ENCODE peak calls at places on chromosome X, in six cellular contexts. One of them, this sample, is unnamed.

GRCh38 chrX:40644821-40645358 is 2.5 kb downstream of the CXorf38 start:
- DNase-seq in colonic mucosa: peak
- DNase-seq in CD4-positive, alpha-beta T cell: peak
- DNase-seq in heart right ventricle: peak
- DNase-seq in left lung: no peak
- DNase-seq in IMR-90: peak
- DNase-seq in this sample: peak

GRCh38 chrX:149512225-149512885 is 7.2 kb upstream of the IDS start:
- DNase-seq in CD4-positive, alpha-beta T cell: peak
- DNase-seq in left lung: no peak
- DNase-seq in heart right ventricle: no peak
- DNase-seq in IMR-90: peak
- DNase-seq in colonic mucosa: peak
- DNase-seq in this sample: no peak

GRCh38 chrX:109840585-109840984 is 107.5 kb upstream of the ACSL4 start:
- DNase-seq in colonic mucosa: peak
- DNase-seq in heart right ventricle: no peak
- DNase-seq in left lung: no peak
- DNase-seq in IMR-90: peak
- DNase-seq in CD4-positive, alpha-beta T cell: no peak
- DNase-seq in this sample: peak

GRCh38 chrX:146278381-146278780 is 460.8 kb downstream of the SLITRK2 start:
- DNase-seq in heart right ventricle: no peak
- DNase-seq in CD4-positive, alpha-beta T cell: no peak
- DNase-seq in IMR-90: no peak
- DNase-seq in left lung: no peak
- DNase-seq in colonic mucosa: no peak
- DNase-seq in this sample: no peak

GRCh38 chrX:19975862-19976261 is 15.0 kb downstream of the BCLAF3 start:
- DNase-seq in colonic mucosa: peak
- DNase-seq in IMR-90: no peak
- DNase-seq in left lung: no peak
- DNase-seq in CD4-positive, alpha-beta T cell: no peak
- DNase-seq in heart right ventricle: no peak
- DNase-seq in this sample: no peak

GRCh38 chrX:31074522-31074921 is 2.7 kb upstream of the FTHL17 start:
- DNase-seq in IMR-90: no peak
- DNase-seq in colonic mucosa: no peak
- DNase-seq in heart right ventricle: no peak
- DNase-seq in CD4-positive, alpha-beta T cell: no peak
- DNase-seq in left lung: no peak
- DNase-seq in this sample: no peak

GRCh38 chrX:1239681-1240142 is 27.3 kb upstream of the CRLF2 start:
- DNase-seq in heart right ventricle: peak
- DNase-seq in colonic mucosa: peak
- DNase-seq in CD4-positive, alpha-beta T cell: no peak
- DNase-seq in left lung: peak
- DNase-seq in IMR-90: no peak
- DNase-seq in this sample: peak

GRCh38 chrX:19883878-19884277 is 3.5 kb downstream of the SH3KBP1 start:
- DNase-seq in heart right ventricle: no peak
- DNase-seq in IMR-90: no peak
- DNase-seq in colonic mucosa: no peak
- DNase-seq in CD4-positive, alpha-beta T cell: no peak
- DNase-seq in left lung: no peak
- DNase-seq in this sample: no peak

GRCh38 chrX:120680090-120680489 is 50.2 kb upstream of the C1GALT1C1 start:
- DNase-seq in CD4-positive, alpha-beta T cell: no peak
- DNase-seq in IMR-90: no peak
- DNase-seq in colonic mucosa: no peak
- DNase-seq in heart right ventricle: no peak
- DNase-seq in left lung: no peak
- DNase-seq in this sample: no peak

GRCh38 chrX:153495362-153495751 is 577 bp downstream of the BGN start:
- DNase-seq in heart right ventricle: peak
- DNase-seq in colonic mucosa: no peak
- DNase-seq in CD4-positive, alpha-beta T cell: no peak
- DNase-seq in left lung: no peak
- DNase-seq in IMR-90: peak
- DNase-seq in this sample: peak

GRCh38 chrX:37405954-37406353 is 56.8 kb downstream of the PRRG1 start:
- DNase-seq in left lung: no peak
- DNase-seq in heart right ventricle: no peak
- DNase-seq in CD4-positive, alpha-beta T cell: no peak
- DNase-seq in colonic mucosa: no peak
- DNase-seq in IMR-90: peak
- DNase-seq in this sample: no peak

GRCh38 chrX:149151805-149152757 is 353.0 kb downstream of the IDS start:
- DNase-seq in left lung: no peak
- DNase-seq in CD4-positive, alpha-beta T cell: no peak
- DNase-seq in heart right ventricle: no peak
- DNase-seq in IMR-90: no peak
- DNase-seq in colonic mucosa: no peak
- DNase-seq in this sample: no peak

GRCh38 chrX:19602866-19603620 is 87.7 kb upstream of the MAP3K15 start:
- DNase-seq in colonic mucosa: no peak
- DNase-seq in CD4-positive, alpha-beta T cell: no peak
- DNase-seq in heart right ventricle: no peak
- DNase-seq in IMR-90: peak
- DNase-seq in left lung: no peak
- DNase-seq in this sample: no peak

GRCh38 chrX:72121381-72121780 is 10.3 kb downstream of the RTL5 start:
- DNase-seq in IMR-90: peak
- DNase-seq in CD4-positive, alpha-beta T cell: peak
- DNase-seq in heart right ventricle: peak
- DNase-seq in left lung: peak
- DNase-seq in colonic mucosa: peak
- DNase-seq in this sample: no peak

GRCh38 chrX:101550825-101551767 is 749 bp downstream of the ARMCX1 start:
- DNase-seq in left lung: peak
- DNase-seq in heart right ventricle: peak
- DNase-seq in colonic mucosa: peak
- DNase-seq in CD4-positive, alpha-beta T cell: no peak
- DNase-seq in IMR-90: peak
- DNase-seq in this sample: peak

GRCh38 chrX:19127649-19128168 is 5.4 kb upstream of the ADGRG2 start:
- DNase-seq in left lung: no peak
- DNase-seq in colonic mucosa: no peak
- DNase-seq in heart right ventricle: no peak
- DNase-seq in IMR-90: no peak
- DNase-seq in CD4-positive, alpha-beta T cell: no peak
- DNase-seq in this sample: no peak

GRCh38 chrX:136909706-136910564 is 29.4 kb upstream of the RBMX start:
- DNase-seq in IMR-90: peak
- DNase-seq in CD4-positive, alpha-beta T cell: peak
- DNase-seq in heart right ventricle: peak
- DNase-seq in left lung: no peak
- DNase-seq in colonic mucosa: peak
- DNase-seq in this sample: peak

GRCh38 chrX:9285342-9285771 is 179.5 kb upstream of the TBL1X start:
- DNase-seq in IMR-90: no peak
- DNase-seq in CD4-positive, alpha-beta T cell: no peak
- DNase-seq in heart right ventricle: no peak
- DNase-seq in colonic mucosa: no peak
- DNase-seq in left lung: no peak
- DNase-seq in this sample: no peak

GRCh38 chrX:53239474-53239873 is 14.5 kb upstream of the KDM5C start:
- DNase-seq in left lung: no peak
- DNase-seq in IMR-90: no peak
- DNase-seq in colonic mucosa: no peak
- DNase-seq in heart right ventricle: no peak
- DNase-seq in CD4-positive, alpha-beta T cell: peak
- DNase-seq in this sample: no peak

GRCh38 chrX:68203656-68204055 is 229.6 kb downstream of the OPHN1 start:
- DNase-seq in IMR-90: no peak
- DNase-seq in colonic mucosa: no peak
- DNase-seq in left lung: no peak
- DNase-seq in CD4-positive, alpha-beta T cell: no peak
- DNase-seq in heart right ventricle: no peak
- DNase-seq in this sample: no peak

GRCh38 chrX:21972721-21973120 is 32.2 kb downstream of the SMS start:
- DNase-seq in IMR-90: peak
- DNase-seq in heart right ventricle: no peak
- DNase-seq in CD4-positive, alpha-beta T cell: peak
- DNase-seq in colonic mucosa: no peak
- DNase-seq in left lung: no peak
- DNase-seq in this sample: no peak

GRCh38 chrX:15468036-15468435 is 25.1 kb downstream of the PIR start:
- DNase-seq in heart right ventricle: no peak
- DNase-seq in CD4-positive, alpha-beta T cell: no peak
- DNase-seq in left lung: no peak
- DNase-seq in IMR-90: peak
- DNase-seq in colonic mucosa: no peak
- DNase-seq in this sample: no peak

DNA sequence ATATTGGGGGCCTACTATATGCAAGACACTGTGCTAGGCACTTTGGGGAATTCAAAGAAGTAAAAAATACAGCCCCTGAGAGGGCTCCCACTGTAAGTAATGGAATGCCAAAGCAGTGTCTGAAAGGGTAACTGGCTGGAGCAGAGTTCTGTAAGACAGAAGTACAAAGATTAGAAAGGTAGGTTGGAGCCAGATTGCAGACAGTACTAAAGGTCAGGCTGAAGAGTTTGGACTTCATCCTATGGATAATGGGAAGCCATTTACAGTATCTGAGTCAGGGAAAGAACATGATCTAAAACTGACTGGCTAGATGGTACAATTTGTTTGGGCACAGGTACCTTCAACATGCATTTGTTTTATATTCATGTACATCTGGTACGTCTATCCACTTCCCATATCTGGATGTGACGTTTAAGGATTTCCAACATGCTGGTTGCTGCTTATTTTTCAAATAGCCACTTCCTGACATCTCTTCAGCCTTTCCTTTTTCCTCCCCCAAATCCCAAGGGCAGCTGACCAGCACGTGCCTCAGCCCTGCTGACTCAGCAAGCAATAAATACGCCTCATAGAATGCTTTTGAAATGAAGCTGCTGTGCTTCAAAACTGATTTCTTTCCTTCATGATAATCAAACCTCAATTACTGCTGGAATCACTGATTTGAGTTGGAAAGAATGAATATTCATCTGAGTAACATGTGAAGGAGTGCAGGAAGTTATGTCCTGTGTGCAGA is 9.5 kb downstream of the ENOX2 start:
- DNase-seq in CD4-positive, alpha-beta T cell: no peak
- DNase-seq in colonic mucosa: no peak
- DNase-seq in left lung: no peak
- DNase-seq in heart right ventricle: no peak
- DNase-seq in IMR-90: peak
- DNase-seq in this sample: no peak
- H3K27ac ChIP-seq in CD4-positive, alpha-beta T cell: no peak
- H3K27ac ChIP-seq in colonic mucosa: no peak
- H3K27ac ChIP-seq in left lung: no peak
- H3K27ac ChIP-seq in heart right ventricle: peak
- H3K27ac ChIP-seq in IMR-90: no peak
- H3K27ac ChIP-seq in this sample: no peak

DNA sequence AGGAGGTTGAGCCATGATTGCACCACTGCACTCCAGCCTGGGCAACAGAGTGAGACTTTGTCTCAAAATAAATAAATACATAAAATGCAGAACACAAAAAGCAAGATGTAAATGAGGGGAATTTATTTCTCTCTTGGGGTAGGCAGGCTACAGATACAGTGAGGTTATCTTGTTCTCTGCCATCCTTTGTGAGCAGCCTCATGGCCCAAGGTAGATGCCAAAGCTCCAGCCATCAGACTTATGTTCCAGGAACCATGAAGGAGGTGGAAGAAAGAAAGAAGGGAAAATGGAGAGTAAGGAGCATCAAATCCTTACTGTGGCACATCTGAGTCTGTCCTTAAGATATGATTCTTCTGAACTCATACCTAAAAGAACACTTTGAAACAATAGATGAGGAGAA is 11.1 kb downstream of the ARSH start:
- DNase-seq in left lung: no peak
- DNase-seq in IMR-90: no peak
- DNase-seq in colonic mucosa: no peak
- DNase-seq in CD4-positive, alpha-beta T cell: no peak
- DNase-seq in heart right ventricle: no peak
- DNase-seq in this sample: no peak
- H3K27ac ChIP-seq in left lung: no peak
- H3K27ac ChIP-seq in IMR-90: no peak
- H3K27ac ChIP-seq in colonic mucosa: no peak
- H3K27ac ChIP-seq in CD4-positive, alpha-beta T cell: no peak
- H3K27ac ChIP-seq in heart right ventricle: no peak
- H3K27ac ChIP-seq in this sample: no peak

GRCh38 chrX:107825698-107826285 is at the start of gene MID2:
- DNase-seq in heart right ventricle: peak
- DNase-seq in CD4-positive, alpha-beta T cell: peak
- DNase-seq in IMR-90: no peak
- DNase-seq in colonic mucosa: peak
- DNase-seq in left lung: peak
- DNase-seq in this sample: no peak
- H3K27ac ChIP-seq in heart right ventricle: peak
- H3K27ac ChIP-seq in CD4-positive, alpha-beta T cell: peak
- H3K27ac ChIP-seq in IMR-90: peak
- H3K27ac ChIP-seq in colonic mucosa: peak
- H3K27ac ChIP-seq in left lung: peak
- H3K27ac ChIP-seq in this sample: peak

GRCh38 chrX:150763303-150763797 is 70.2 kb downstream of the MTMR1 start:
- DNase-seq in left lung: no peak
- DNase-seq in heart right ventricle: no peak
- DNase-seq in colonic mucosa: no peak
- DNase-seq in IMR-90: no peak
- DNase-seq in CD4-positive, alpha-beta T cell: no peak
- DNase-seq in this sample: no peak

GRCh38 chrX:150761176-150761818 is 68.1 kb downstream of the MTMR1 start:
- DNase-seq in colonic mucosa: no peak
- DNase-seq in heart right ventricle: no peak
- DNase-seq in left lung: no peak
- DNase-seq in IMR-90: no peak
- DNase-seq in CD4-positive, alpha-beta T cell: no peak
- DNase-seq in this sample: no peak

GRCh38 chrX:150763810-150764209 is 70.6 kb downstream of the MTMR1 start:
- DNase-seq in heart right ventricle: no peak
- DNase-seq in colonic mucosa: no peak
- DNase-seq in CD4-positive, alpha-beta T cell: no peak
- DNase-seq in IMR-90: no peak
- DNase-seq in left lung: no peak
- DNase-seq in this sample: no peak

GRCh38 chrX:150761819-150762216 is 68.6 kb downstream of the MTMR1 start:
- DNase-seq in colonic mucosa: no peak
- DNase-seq in heart right ventricle: no peak
- DNase-seq in CD4-positive, alpha-beta T cell: no peak
- DNase-seq in left lung: no peak
- DNase-seq in IMR-90: no peak
- DNase-seq in this sample: no peak

DNA sequence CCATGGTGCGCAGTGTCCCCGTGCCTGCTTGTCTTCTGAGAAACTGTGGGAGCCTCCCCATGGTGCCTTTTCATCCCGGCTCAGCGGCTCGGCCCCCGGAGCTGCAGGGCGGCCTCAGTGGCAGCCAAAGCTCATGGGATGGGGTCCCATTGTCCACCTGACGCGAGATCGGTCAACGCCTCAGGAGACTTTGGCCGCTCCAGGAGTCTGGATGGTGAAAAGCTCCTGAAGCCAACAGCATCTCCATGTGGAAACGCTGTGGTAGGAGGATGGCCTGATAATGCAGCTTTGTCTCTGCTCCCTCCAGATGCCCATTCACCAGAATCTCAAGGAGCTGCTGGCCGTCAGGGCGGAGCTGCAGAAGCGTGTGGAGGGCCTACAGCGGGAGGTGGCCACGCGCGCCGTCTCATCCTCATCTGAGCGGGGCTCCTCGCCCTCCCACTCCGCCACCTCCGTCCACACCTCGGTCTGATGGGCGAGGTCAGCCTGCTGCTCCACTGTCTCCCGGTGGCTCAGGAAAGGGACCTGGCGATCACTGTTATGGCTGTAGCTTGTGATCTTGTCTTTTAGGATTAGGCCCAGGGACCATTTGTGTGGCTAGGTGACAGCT is 69.2 kb downstream of the MTMR1 start:
- DNase-seq in CD4-positive, alpha-beta T cell: no peak
- DNase-seq in IMR-90: no peak
- DNase-seq in colonic mucosa: no peak
- DNase-seq in heart right ventricle: no peak
- DNase-seq in left lung: no peak
- DNase-seq in this sample: no peak
- H3K27ac ChIP-seq in CD4-positive, alpha-beta T cell: no peak
- H3K27ac ChIP-seq in IMR-90: no peak
- H3K27ac ChIP-seq in colonic mucosa: no peak
- H3K27ac ChIP-seq in heart right ventricle: no peak
- H3K27ac ChIP-seq in left lung: no peak
- H3K27ac ChIP-seq in this sample: no peak